ENCODE peak calls at places on chromosomes 4 and X, in seven cellular contexts. F is effector memory CD4-positive, alpha-beta T cell; S is pancreas; R is naive thymus-derived CD4-positive, alpha-beta T cell; B is neuronal stem cell; N is stomach; J is tibial nerve. Y is an unnamed sample. For H3K9me3 and H3K27me3, the result is how much of the 10 kb centered on the place peaks cover.

GRCh38 chrX:117982702-117983392 is 133.8 kb downstream of the KLHL13 start:
- DNase-seq in F (no peak), S (no peak), R (no peak), B (no peak), N (no peak), J (no peak), Y (no peak)

GRCh38 chr4:30866444-30866843 is 146.3 kb downstream of the PCDH7 start:
- DNase-seq in F (no peak), S (no peak), R (no peak), B (no peak), N (no peak), J (no peak), Y (no peak)

GRCh38 chrX:110795645-110796510 is at the start of gene CHRDL1:
- DNase-seq in F (no peak), S (peak), R (no peak), B (peak), N (no peak), J (peak), Y (peak)

GRCh38 chr4:7622371-7622770 is 187.6 kb upstream of the PSAPL1 start:
- DNase-seq in F (no peak), S (no peak), R (no peak), B (no peak), N (no peak), J (no peak), Y (no peak)

GRCh38 chr4:25814323-25814722 is 48.5 kb downstream of the SEL1L3 start:
- DNase-seq in F (no peak), S (no peak), R (no peak), B (no peak), N (peak), J (peak), Y (peak)

GRCh38 chr4:180084561-180084960 is 2158.6 kb upstream of the TENM3 start:
- DNase-seq in F (no peak), S (no peak), R (no peak), B (no peak), N (no peak), J (no peak), Y (no peak)

GRCh38 chr4:2811830-2812599 is 19.1 kb downstream of the SH3BP2 start:
- DNase-seq in F (peak), S (no peak), R (peak), B (no peak), N (peak), J (peak), Y (no peak)

GRCh38 chr4:87819281-87819919 is 13.4 kb upstream of the MEPE start:
- DNase-seq in F (no peak), S (no peak), R (no peak), B (no peak), N (no peak), J (no peak), Y (no peak)

GRCh38 chr4:121666091-121666679 is 30.6 kb downstream of the ANXA5 start:
- DNase-seq in F (no peak), S (no peak), R (no peak), B (no peak), N (no peak), J (peak), Y (no peak)

GRCh38 chr4:145034727-145035211 is 63.2 kb downstream of the ANAPC10 start:
- DNase-seq in F (no peak), S (no peak), R (no peak), B (no peak), N (no peak), J (no peak), Y (no peak)

GRCh38 chr4:37828843-37829242 is 2.4 kb downstream of the PGM2 start:
- DNase-seq in F (no peak), S (no peak), R (no peak), B (no peak), N (no peak), J (no peak), Y (no peak)

GRCh38 chr4:20684852-20685763 is 15.2 kb upstream of the PACRGL start:
- DNase-seq in F (no peak), S (no peak), R (no peak), B (no peak), N (no peak), J (no peak), Y (no peak)

GRCh38 chr4:36243355-36244256 is 708 bp downstream of the ARAP2 start:
- DNase-seq in F (peak), S (no peak), R (peak), B (peak), N (peak), J (no peak), Y (peak)

GRCh38 chr4:11640584-11640983 is 211.9 kb upstream of the HS3ST1 start:
- DNase-seq in F (no peak), S (no peak), R (no peak), B (no peak), N (no peak), J (no peak), Y (no peak)
- H3K9me3 ChIP-seq in F (under half), S (under half), R (under half), B (under half), N (under half), J (under half), Y (under half)

GRCh38 chrX:140505421-140506337 is 810 bp upstream of the SOX3 start:
- DNase-seq in F (no peak), S (no peak), R (no peak), B (no peak), N (no peak), J (no peak), Y (no peak)
- H3K27me3 ChIP-seq in F (under half), S (half or more), R (under half), B (under half), N (half or more), J (under half), Y (under half)

GRCh38 chr4:40526741-40527140 is 102.9 kb downstream of the RBM47 start:
- DNase-seq in F (no peak), S (no peak), R (no peak), B (no peak), N (no peak), J (no peak), Y (no peak)

GRCh38 chr4:40523581-40523980 is 106.1 kb downstream of the RBM47 start:
- DNase-seq in F (no peak), S (no peak), R (no peak), B (no peak), N (no peak), J (no peak), Y (no peak)

GRCh38 chr4:40524642-40525041 is 105.0 kb downstream of the RBM47 start:
- DNase-seq in F (no peak), S (no peak), R (no peak), B (no peak), N (peak), J (no peak), Y (peak)

GRCh38 chr4:40521957-40522356 is 107.7 kb downstream of the RBM47 start:
- DNase-seq in F (no peak), S (no peak), R (no peak), B (no peak), N (no peak), J (no peak), Y (no peak)

DNA sequence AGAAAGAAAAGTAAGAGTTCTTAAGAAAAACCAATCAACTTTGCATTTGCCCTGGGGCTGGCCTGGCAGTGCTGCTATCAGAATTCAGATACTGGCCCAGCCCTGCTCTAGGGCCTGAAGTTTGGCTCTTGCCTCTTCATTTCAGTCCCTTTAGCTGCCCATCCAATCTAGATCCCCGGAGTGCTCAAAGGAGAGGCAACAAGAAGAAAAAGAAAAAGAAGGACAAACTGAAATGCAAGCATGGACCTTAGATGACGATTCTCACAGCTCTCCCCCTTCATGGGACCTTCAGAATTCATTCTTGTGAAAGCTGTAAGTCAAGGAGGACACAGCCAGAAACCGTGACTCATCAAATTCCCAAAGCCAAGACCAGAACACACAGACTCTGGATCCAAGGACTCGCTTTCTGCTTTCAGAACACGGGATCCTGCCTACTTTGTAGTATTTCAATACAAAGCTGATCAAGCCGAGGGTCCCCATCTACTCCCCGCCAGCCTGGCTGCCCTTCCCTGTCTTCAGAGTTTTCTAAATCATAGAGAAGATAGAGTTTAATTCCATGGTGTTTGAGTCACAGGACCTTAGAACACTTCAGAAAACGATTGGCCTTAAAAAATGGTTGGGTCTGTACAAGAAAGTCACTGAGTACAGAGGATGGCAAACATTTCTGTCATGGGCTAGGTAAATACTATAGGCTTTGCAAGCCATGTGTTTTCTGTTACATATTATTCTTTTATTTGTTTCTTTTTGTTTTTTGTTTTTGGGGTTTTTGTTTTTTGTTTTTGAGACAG is 103.7 kb downstream of the RBM47 start:
- DNase-seq in F (no peak), S (no peak), R (no peak), B (no peak), N (peak), J (no peak), Y (peak)
- H3K4me3 ChIP-seq in F (no peak), S (no peak), R (no peak), B (no peak), N (no peak), J (no peak), Y (no peak)

DNA sequence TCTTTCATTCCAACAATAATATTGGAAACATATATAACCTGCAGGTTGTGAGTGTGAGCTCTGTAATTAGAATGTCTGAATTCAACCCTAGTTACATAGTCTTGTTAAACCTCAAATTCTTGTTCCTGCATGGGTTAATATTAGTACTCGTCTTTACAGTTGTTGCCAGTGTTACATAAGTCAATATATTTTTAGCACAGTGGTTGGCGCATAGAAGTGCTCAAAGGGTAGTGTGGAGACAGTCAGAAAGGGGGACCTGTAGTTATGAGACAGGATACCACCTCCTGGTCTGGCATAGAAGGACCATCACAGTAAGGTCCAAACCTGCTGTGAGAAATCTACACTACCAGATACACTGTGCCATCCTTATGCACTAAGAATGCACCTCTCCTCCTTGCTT is 1045.9 kb upstream of the SLIT2 start:
- DNase-seq in F (no peak), S (no peak), R (no peak), B (no peak), N (no peak), J (no peak), Y (no peak)
- H3K9me3 ChIP-seq in F (under half), S (under half), R (under half), B (under half), N (under half), J (under half), Y (under half)

Y was measured in prostate gland.